ENCODE peak calls at places on chromosomes 5 and 9, in seven cellular contexts. O is IMR-90, E is PC-3, A is epithelial cell of proximal tubule, N is left ventricle myocardium inferior, V is NT2/D1, C is SJSA1. M is an unnamed sample.
A peak's percentile ranks its signal among the peaks of the same experiment; 100 is the strongest.

GRCh38 chr9:112011051-112011620 is 114.5 kb downstream of the UGCG start:
- DNase-seq in C (no peak), N (no peak), O (peak; percentile 63), A (no peak), V (no peak), E (no peak), M (no peak)

GRCh38 chr5:135312255-135312935 is 86.6 kb downstream of the MACROH2A1 start:
- DNase-seq in E (no peak), O (peak; percentile 61), A (no peak), N (no peak), C (no peak), V (no peak), M (no peak)

GRCh38 chr9:68720656-68721313 is 15.7 kb downstream of the PIP5K1B start:
- DNase-seq in N (no peak), O (no peak), A (no peak), E (no peak), V (no peak), C (no peak), M (no peak)

GRCh38 chr5:171882118-171882517 is 96.5 kb downstream of the SMIM23 start:
- DNase-seq in V (no peak), C (no peak), O (no peak), E (no peak), N (no peak), A (no peak), M (no peak)

GRCh38 chr9:122346478-122347347 is 24.1 kb upstream of the PTGS1 start:
- DNase-seq in A (no peak), E (peak; percentile 17), C (no peak), V (no peak), N (peak; percentile 63), O (no peak), M (peak; percentile 11)

GRCh38 chr5:140398379-140398811 is 3.2 kb upstream of the ANKHD1 start:
- DNase-seq in N (no peak), V (no peak), O (no peak), A (no peak), E (peak; percentile 88), C (no peak), M (no peak)

GRCh38 chr5:107389130-107389553 is 281.6 kb downstream of the EFNA5 start:
- DNase-seq in C (peak; percentile 90), O (peak; percentile 54), E (peak; percentile 87), A (no peak), V (no peak), N (no peak), M (peak; percentile 68)

GRCh38 chr5:178078197-178078995 is 34.9 kb upstream of the N4BP3 start:
- DNase-seq in E (peak; percentile 98), A (no peak), C (peak; percentile 53), O (peak; percentile 82), N (no peak), V (no peak), M (peak; percentile 21)

GRCh38 chr5:16234598-16234997 is 55.0 kb upstream of the MARCHF11 start:
- DNase-seq in C (no peak), A (no peak), O (no peak), E (peak; percentile 22), N (no peak), V (no peak), M (no peak)

GRCh38 chr9:116152390-116152789 is 1.2 kb upstream of the PAPPA start:
- DNase-seq in O (peak; percentile 70), C (peak; percentile 78), E (peak; percentile 37), V (no peak), A (no peak), N (no peak), M (peak; percentile 84)

GRCh38 chr5:179406031-179406681 is 60.9 kb upstream of the ADAMTS2 start:
- DNase-seq in E (no peak), N (no peak), V (no peak), A (no peak), C (no peak), O (peak; percentile 20), M (no peak)

GRCh38 chr9:133233681-133234432 is 24.8 kb upstream of the OBP2B start:
- DNase-seq in N (no peak), O (no peak), V (no peak), E (no peak), C (no peak), A (no peak), M (no peak)

GRCh38 chr5:81849769-81850367 is 99.0 kb upstream of the SSBP2 start:
- DNase-seq in E (no peak), N (no peak), O (no peak), A (no peak), V (no peak), C (no peak), M (no peak)

GRCh38 chr5:112253478-112254250 is 165.4 kb downstream of the EPB41L4A start:
- DNase-seq in C (no peak), V (no peak), N (peak; percentile 25), O (no peak), E (peak; percentile 50), A (no peak), M (peak; percentile 39)

GRCh38 chr9:38467404-38467803 is 43.1 kb upstream of the IGFBPL1 start:
- DNase-seq in V (no peak), A (no peak), O (no peak), N (no peak), C (no peak), E (no peak), M (no peak)

GRCh38 chr5:123085638-123086286 is 3.3 kb upstream of the PRDM6 start:
- DNase-seq in N (no peak), V (no peak), O (no peak), A (no peak), E (no peak), C (no peak), M (no peak)

GRCh38 chr9:7315746-7316457 is 483.7 kb downstream of the DMAC1 start:
- DNase-seq in A (no peak), O (peak; percentile 72), E (no peak), C (no peak), V (no peak), N (no peak), M (no peak)

GRCh38 chr5:43121565-43122484 is 1.1 kb downstream of the ZNF131 start:
- DNase-seq in V (no peak), A (peak; percentile 13), N (no peak), C (peak; percentile 82), E (peak; percentile 46), O (peak; percentile 80), M (peak; percentile 55)

GRCh38 chr5:168092786-168093185 is 198.7 kb upstream of the WWC1 start:
- DNase-seq in N (no peak), C (no peak), E (no peak), O (no peak), A (no peak), V (no peak), M (no peak)

DNA sequence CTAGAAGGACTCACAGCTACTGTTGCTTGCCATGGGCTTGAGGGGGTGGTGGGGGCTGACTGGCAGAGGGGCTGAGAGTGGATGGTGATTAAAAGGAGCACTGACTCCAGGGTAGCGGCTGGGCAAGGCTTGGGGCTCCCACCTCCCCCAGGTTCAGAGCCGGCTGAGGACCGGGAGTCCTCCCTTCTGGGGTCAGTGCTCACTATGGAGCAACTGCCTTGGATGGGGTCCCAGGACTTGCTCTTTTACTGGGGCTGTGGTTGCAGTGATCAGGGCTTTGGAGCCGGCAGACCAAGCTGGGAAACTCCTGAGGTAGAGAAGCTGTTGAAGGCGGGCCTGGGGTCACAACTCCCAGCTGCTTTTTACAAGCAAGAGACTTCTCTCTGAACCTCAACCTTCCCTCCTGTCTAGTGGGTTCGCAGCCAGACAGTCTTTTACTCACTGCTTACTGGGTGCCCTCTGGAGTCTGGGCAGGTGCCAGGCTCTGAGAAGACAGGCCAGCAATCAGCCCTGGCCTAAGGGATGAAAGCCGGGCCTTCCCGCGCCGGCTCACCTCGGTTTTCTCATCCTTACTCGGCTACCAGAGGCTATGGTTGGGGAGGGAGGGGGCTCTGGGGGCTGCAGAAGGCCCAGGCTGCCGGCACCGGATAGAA is 795 bp upstream of the ASS1 start:
- DNase-seq in O (no peak), C (no peak), A (no peak), E (no peak), V (no peak), N (no peak), M (no peak)
- H3K4me3 ChIP-seq in O (no peak overlapping the region), C (no peak overlapping the region), A (no peak overlapping the region), E (peak overlapping the region; percentile 76), V (no peak overlapping the region), N (peak overlapping the region; percentile 81), M (no peak overlapping the region)

DNA sequence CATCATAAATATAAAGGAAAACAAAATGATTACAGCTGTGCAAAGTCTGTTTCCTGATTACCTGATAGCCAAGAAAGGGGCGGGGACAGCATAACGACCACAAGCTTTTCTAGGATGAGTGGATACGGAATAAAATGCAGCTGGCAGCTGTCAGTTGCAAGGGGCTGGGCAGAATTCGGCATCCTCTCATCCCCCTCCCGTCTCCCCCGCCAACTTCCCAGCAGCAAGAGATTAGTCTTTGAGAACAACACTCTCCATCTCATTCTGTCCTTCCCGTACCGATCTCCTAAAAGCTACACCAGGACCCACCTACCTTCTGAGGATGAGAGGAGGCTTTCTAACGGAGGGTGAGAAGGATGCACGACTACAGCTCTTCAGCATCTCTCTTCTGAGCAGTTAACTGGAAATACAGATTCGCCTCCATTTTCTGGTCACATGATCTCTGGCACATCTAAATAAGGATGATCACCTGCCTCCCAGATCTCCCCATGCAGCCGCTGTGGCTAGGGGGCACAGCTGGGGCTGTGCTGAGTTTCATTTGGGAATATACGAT is 72.4 kb upstream of the PCA3 start:
- DNase-seq in O (no peak), N (no peak), A (no peak), E (no peak), C (no peak), V (no peak), M (peak; percentile 22)
- H3K4me3 ChIP-seq in O (peak overlapping the region; percentile 14), N (peak overlapping the region; percentile 39), A (no peak overlapping the region), E (no peak overlapping the region), C (no peak overlapping the region), V (peak overlapping the region; percentile 6), M (peak overlapping the region; percentile 51)

GRCh38 chr5:154603485-154603884 is 125.5 kb upstream of the HAND1 start:
- DNase-seq in C (no peak), E (no peak), O (no peak), N (no peak), V (no peak), A (no peak), M (no peak)

GRCh38 chr5:154603011-154603410 is 125.0 kb upstream of the HAND1 start:
- DNase-seq in C (no peak), O (no peak), E (no peak), A (no peak), V (no peak), N (no peak), M (no peak)

GRCh38 chr5:154606246-154606645 is 128.2 kb upstream of the HAND1 start:
- DNase-seq in N (no peak), A (no peak), E (peak; percentile 32), O (no peak), V (no peak), C (no peak), M (no peak)

GRCh38 chr5:154606675-154607321 is 128.8 kb upstream of the HAND1 start:
- DNase-seq in A (no peak), N (no peak), C (peak; percentile 29), V (no peak), O (no peak), E (no peak), M (no peak)

GRCh38 chr5:154603978-154604679 is 126.1 kb upstream of the HAND1 start:
- DNase-seq in N (peak; percentile 29), C (peak; percentile 96), E (peak; percentile 20), A (no peak), O (peak; percentile 16), V (no peak), M (no peak)
- H3K4me3 ChIP-seq in N (peak overlapping the region; percentile 47), C (peak overlapping the region; percentile 0), E (no peak overlapping the region), A (peak overlapping the region; percentile 39), O (no peak overlapping the region), V (no peak overlapping the region), M (no peak overlapping the region)

DNA sequence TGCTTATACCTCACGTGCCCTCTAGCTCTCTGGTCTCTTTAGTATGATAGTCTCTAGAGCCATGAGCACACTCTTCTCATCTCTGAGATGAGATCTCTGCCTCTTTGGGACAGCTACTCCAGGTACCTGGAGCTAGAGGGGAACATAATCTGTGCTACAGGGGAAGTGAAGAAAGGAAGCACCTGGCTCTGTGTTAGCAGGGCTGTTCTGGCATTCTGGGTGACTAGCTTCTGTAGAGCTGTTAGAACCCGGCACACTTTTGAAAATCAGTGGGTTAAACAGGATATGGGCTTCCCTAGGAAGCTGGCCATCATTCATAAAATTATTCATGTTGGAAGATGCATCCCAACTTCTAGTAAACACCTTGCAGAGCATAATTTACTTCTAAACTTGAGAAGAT is 224.8 kb downstream of the MCTP1 start:
- DNase-seq in N (no peak), A (no peak), E (no peak), V (no peak), O (no peak), C (no peak), M (no peak)
- H3K4me3 ChIP-seq in N (no peak overlapping the region), A (no peak overlapping the region), E (no peak overlapping the region), V (no peak overlapping the region), O (no peak overlapping the region), C (no peak overlapping the region), M (no peak overlapping the region)